ENCODE peak calls at places on chromosomes 1 and 21, in six cellular contexts. S is upper lobe of left lung, M is K562, K is GM12878, A is A549, N is HepG2. D is an unnamed sample.

GRCh38 chr1:150789396-150789795 is 18.7 kb downstream of the CTSK start:
- ATAC-seq in M (no peak), K (no peak), N (no peak), A (no peak), S (peak), D (no peak)

GRCh38 chr1:189657715-189658114 is 819.9 kb downstream of the BRINP3 start:
- ATAC-seq in M (no peak), A (peak), S (no peak), K (no peak), N (no peak), D (no peak)

GRCh38 chr1:10980094-10980577 is 32.3 kb upstream of the TARDBP start:
- ATAC-seq in M (peak), N (peak), K (no peak), A (no peak), S (peak), D (peak)

GRCh38 chr1:64440423-64440822 is 29.5 kb upstream of the CACHD1 start:
- ATAC-seq in S (no peak), A (no peak), K (no peak), N (no peak), M (no peak), D (no peak)

GRCh38 chr1:160733933-160734332 is 5.1 kb upstream of the SLAMF7 start:
- ATAC-seq in S (no peak), K (peak), M (no peak), A (no peak), N (no peak), D (no peak)

GRCh38 chr1:161314201-161314981 is at the start of gene SDHC:
- ATAC-seq in A (peak), K (peak), N (peak), S (peak), M (peak), D (peak)

GRCh38 chr21:28971171-28971570 is 21.5 kb downstream of the LTN1 start:
- ATAC-seq in N (no peak), K (no peak), S (no peak), A (no peak), M (no peak), D (no peak)

GRCh38 chr21:19874521-19874920 is 1123.7 kb upstream of the NCAM2 start:
- ATAC-seq in M (no peak), A (no peak), N (no peak), S (no peak), K (no peak), D (no peak)

GRCh38 chr1:24193046-24193445 is 6.0 kb upstream of the IFNLR1 start:
- ATAC-seq in A (peak), K (no peak), M (peak), S (no peak), N (peak), D (no peak)

GRCh38 chr1:209736467-209737117 is 19.3 kb upstream of the TRAF3IP3 start:
- ATAC-seq in N (no peak), S (no peak), M (no peak), K (no peak), A (no peak), D (no peak)

GRCh38 chr1:76677775-76678405 is 189.4 kb upstream of the ST6GALNAC5 start:
- ATAC-seq in A (no peak), M (no peak), S (no peak), N (no peak), K (peak), D (no peak)

GRCh38 chr1:27536004-27536757 is 46.2 kb upstream of the WASF2 start:
- ATAC-seq in N (no peak), M (no peak), S (no peak), A (no peak), K (no peak), D (peak)

GRCh38 chr21:19120591-19120990 is 717.0 kb upstream of the TMPRSS15 start:
- ATAC-seq in N (no peak), M (no peak), S (no peak), K (no peak), A (no peak), D (no peak)

GRCh38 chr1:205505076-205505729 is 734 bp downstream of the CDK18 start:
- ATAC-seq in K (peak), M (no peak), A (no peak), N (peak), S (peak), D (peak)

GRCh38 chr1:90713741-90714509 is 3.2 kb downstream of the BARHL2 start:
- ATAC-seq in N (peak), K (peak), S (no peak), A (peak), M (no peak), D (no peak)

DNA sequence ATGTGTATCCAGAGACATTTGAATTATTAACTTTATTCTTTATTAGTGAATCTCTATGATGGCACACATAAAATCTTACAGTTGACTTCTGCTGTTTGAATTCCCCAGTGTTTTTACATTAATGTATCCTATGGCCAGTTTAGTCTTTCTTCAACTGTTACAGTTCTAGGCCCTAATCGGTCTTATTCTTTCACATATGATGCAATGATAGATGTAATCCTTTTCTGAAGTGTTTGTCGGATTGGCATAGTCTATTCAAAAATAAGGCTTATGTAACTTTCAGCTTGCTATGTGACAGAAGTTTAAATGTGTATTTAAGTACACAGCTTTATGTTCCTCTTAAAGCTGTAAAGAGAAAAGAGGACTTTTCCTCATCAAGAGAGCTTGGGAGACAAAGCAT is 26.4 kb upstream of the KIAA1614 start:
- ATAC-seq in S (no peak), M (no peak), K (no peak), A (no peak), N (no peak), D (no peak)
- TF ChIP-seq EP300 in S (no peak), M (no peak), K (no peak), A (no peak), N (no peak), D (no peak)

GRCh38 chr1:3422638-3423037 is 31.8 kb upstream of the ARHGEF16 start:
- ATAC-seq in N (no peak), S (no peak), K (no peak), A (no peak), M (peak), D (no peak)

GRCh38 chr1:3420218-3420951 is 34.1 kb upstream of the ARHGEF16 start:
- ATAC-seq in A (no peak), N (no peak), K (no peak), M (no peak), S (no peak), D (no peak)

GRCh38 chr1:3423896-3424610 is 30.4 kb upstream of the ARHGEF16 start:
- ATAC-seq in N (peak), S (no peak), A (no peak), K (no peak), M (no peak), D (no peak)

GRCh38 chr1:3425486-3426215 is 28.8 kb upstream of the ARHGEF16 start:
- ATAC-seq in S (no peak), M (no peak), K (no peak), A (no peak), N (no peak), D (no peak)

DNA sequence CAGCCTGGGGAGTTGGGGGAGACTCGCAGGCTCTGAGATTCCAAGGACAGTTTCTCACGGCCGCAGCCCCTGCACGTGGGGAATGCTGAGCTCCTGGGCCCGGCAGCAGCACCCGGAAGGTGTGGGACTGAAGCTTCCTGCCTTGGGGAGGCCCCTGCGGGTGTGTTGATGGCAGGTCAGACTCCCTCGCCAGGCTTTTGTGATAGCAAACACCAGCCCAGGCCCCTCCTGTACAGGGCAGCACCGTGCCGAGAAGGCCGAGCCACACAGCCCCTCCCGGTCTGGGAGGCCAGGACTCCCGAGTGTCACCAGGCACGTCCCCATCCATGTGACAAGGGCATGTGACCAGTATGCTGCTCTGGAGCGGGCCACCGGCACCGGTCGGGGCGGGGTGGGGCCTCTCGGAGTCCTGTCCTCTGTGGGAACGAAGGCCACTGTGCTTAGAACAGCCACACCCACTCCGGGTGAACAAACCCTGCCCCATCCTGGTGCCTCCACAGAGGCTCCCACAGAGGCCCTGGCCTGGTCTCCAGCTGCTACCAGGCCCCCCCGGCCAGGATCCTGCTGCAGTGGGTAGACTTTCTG is 31.1 kb upstream of the ARHGEF16 start:
- ATAC-seq in N (peak), A (no peak), M (no peak), K (no peak), S (peak), D (peak)
- TF ChIP-seq EP300 in N (peak), A (no peak), M (no peak), K (no peak), S (no peak), D (no peak)

GRCh38 chr1:208219659-208220282 is 24.4 kb downstream of the PLXNA2 start:
- ATAC-seq in A (no peak), M (peak), N (no peak), S (peak), K (no peak), D (peak)
- TF ChIP-seq EP300 in A (no peak), M (peak), N (no peak), S (no peak), K (no peak), D (no peak)

GRCh38 chr1:211370669-211371068 is 44.0 kb downstream of the TRAF5 start:
- ATAC-seq in M (no peak), N (no peak), S (no peak), A (no peak), K (no peak), D (no peak)

GRCh38 chr1:211369640-211370039 is 43.0 kb downstream of the TRAF5 start:
- ATAC-seq in K (no peak), S (no peak), N (no peak), A (no peak), M (no peak), D (no peak)

GRCh38 chr1:211372463-211372862 is 45.8 kb downstream of the TRAF5 start:
- ATAC-seq in S (no peak), A (no peak), N (no peak), M (peak), K (no peak), D (no peak)

GRCh38 chr1:211375286-211375818 is 48.7 kb downstream of the TRAF5 start:
- ATAC-seq in N (no peak), A (no peak), M (no peak), K (no peak), S (no peak), D (no peak)

DNA sequence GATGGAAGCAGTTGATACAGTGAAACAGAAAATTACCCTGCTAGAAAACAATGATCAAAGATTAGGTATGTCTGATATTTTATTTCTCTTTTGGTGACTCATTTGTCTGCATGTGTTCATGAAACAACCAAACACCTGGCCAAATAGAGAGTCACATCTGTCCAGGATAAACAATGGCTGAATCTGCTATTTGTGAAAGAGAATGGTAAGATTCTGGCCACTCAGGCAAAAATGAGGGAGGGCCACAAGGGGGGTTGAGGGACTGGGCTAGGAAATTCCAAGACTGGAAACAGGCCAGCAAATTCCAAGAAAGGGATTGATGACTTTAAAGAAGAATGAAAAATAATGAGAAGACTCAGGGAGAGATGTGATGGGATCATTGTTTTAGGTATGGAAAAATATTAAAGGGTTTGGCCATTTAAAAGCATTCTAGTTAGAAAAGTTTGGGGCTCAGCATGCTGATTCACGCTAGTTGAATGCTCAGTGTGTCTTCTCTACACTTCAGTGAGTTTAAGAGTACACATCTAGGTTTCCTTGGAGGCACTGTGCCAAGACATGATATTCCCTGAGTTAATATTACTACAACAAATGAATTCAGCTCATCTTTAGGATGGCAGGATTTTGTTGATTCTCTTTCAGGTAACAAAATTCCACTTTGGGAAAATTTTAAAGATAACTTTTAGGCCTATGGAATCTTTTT is 44.9 kb downstream of the TRAF5 start:
- ATAC-seq in A (no peak), M (peak), N (no peak), K (no peak), S (no peak), D (no peak)
- TF ChIP-seq EP300 in A (no peak), M (no peak), N (no peak), K (no peak), S (no peak), D (no peak)

GRCh38 chr1:19439464-19440171 is 45.7 kb downstream of the CAPZB start:
- ATAC-seq in S (no peak), K (peak), N (no peak), M (peak), A (peak), D (peak)
- TF ChIP-seq EP300 in S (no peak), K (no peak), N (no peak), M (no peak), A (no peak), D (no peak)

D was measured in gastroesophageal sphincter.